ENCODE peak calls at places on chromosomes 16 and 17, in nine cellular contexts. R is A549, B is MM.1S, Z is mammary epithelial cell, V is GM23248, P is PC-3, D is PC-9, F is OCI-LY7, O is fibroblast of lung. A is an unnamed sample.

GRCh38 chr16:50989047-50989446 is 162.0 kb downstream of the SALL1 start:
- DNase-seq in R (no peak), B (peak), Z (no peak), V (no peak), P (no peak), D (no peak), F (peak), O (no peak), A (no peak)

GRCh38 chr17:57603978-57604377 is 141.1 kb downstream of the CCDC182 start:
- DNase-seq in R (no peak), B (peak), Z (no peak), V (no peak), P (no peak), D (no peak), F (peak), O (no peak), A (no peak)

GRCh38 chr16:64773638-64774037 is 348.2 kb downstream of the CDH11 start:
- DNase-seq in R (no peak), B (no peak), Z (no peak), V (peak), P (no peak), D (no peak), F (no peak), O (no peak), A (no peak)

GRCh38 chr17:4229627-4230026 is 34.2 kb downstream of the ANKFY1 start:
- DNase-seq in R (no peak), B (no peak), Z (peak), V (peak), P (no peak), D (no peak), F (no peak), O (peak), A (no peak)

GRCh38 chr17:245020-245419 is 63.6 kb upstream of the DOC2B start:
- DNase-seq in R (no peak), B (no peak), Z (no peak), V (no peak), P (no peak), D (no peak), F (no peak), O (no peak), A (no peak)

GRCh38 chr17:38452719-38453118 is 24.5 kb downstream of the ARHGAP23 start:
- DNase-seq in R (no peak), B (no peak), Z (no peak), V (peak), P (no peak), D (no peak), F (no peak), O (no peak), A (no peak)

GRCh38 chr16:69241911-69242310 is 54.9 kb downstream of the SNTB2 start:
- DNase-seq in R (no peak), B (no peak), Z (no peak), V (peak), P (no peak), D (no peak), F (no peak), O (peak), A (no peak)

GRCh38 chr17:16986391-16986790 is 14.5 kb upstream of the TNFRSF13B start:
- DNase-seq in R (no peak), B (no peak), Z (no peak), V (peak), P (peak), D (no peak), F (no peak), O (peak), A (peak)

GRCh38 chr16:23296994-23297393 is 5.1 kb upstream of the SCNN1B start:
- DNase-seq in R (peak), B (peak), Z (no peak), V (no peak), P (peak), D (peak), F (peak), O (no peak), A (no peak)

GRCh38 chr17:79406316-79406715 is 204.5 kb downstream of the RBFOX3 start:
- DNase-seq in R (no peak), B (no peak), Z (no peak), V (no peak), P (no peak), D (no peak), F (no peak), O (no peak), A (no peak)

GRCh38 chr16:4847774-4848587 is 700 bp downstream of the UBN1 start:
- DNase-seq in R (peak), B (peak), Z (peak), V (peak), P (peak), D (peak), F (peak), O (peak), A (no peak)

GRCh38 chr17:39462644-39463375 is 1.5 kb downstream of the CDK12 start:
- DNase-seq in R (peak), B (peak), Z (peak), V (peak), P (no peak), D (no peak), F (peak), O (peak), A (no peak)

GRCh38 chr17:7914771-7915610 is 1.1 kb downstream of the RNF227 start:
- DNase-seq in R (no peak), B (no peak), Z (peak), V (peak), P (peak), D (no peak), F (no peak), O (peak), A (no peak)

GRCh38 chr17:40068917-40069750 is 6.4 kb downstream of the THRA start:
- DNase-seq in R (peak), B (peak), Z (peak), V (peak), P (peak), D (no peak), F (peak), O (peak), A (peak)

GRCh38 chr17:47847341-47848197 is 3.4 kb downstream of the SP6 start:
- DNase-seq in R (no peak), B (peak), Z (no peak), V (peak), P (no peak), D (no peak), F (no peak), O (no peak), A (no peak)

GRCh38 chr16:48232459-48233040 is 11.6 kb upstream of the LONP2 start:
- DNase-seq in R (no peak), B (peak), Z (peak), V (peak), P (peak), D (no peak), F (no peak), O (peak), A (no peak)

GRCh38 chr16:2786061-2786825 is 1.1 kb downstream of the PRSS33 start:
- DNase-seq in R (no peak), B (no peak), Z (no peak), V (no peak), P (no peak), D (no peak), F (no peak), O (no peak), A (no peak)

GRCh38 chr17:21017256-21017655 is 25.6 kb downstream of the USP22 start:
- DNase-seq in R (no peak), B (no peak), Z (no peak), V (no peak), P (no peak), D (no peak), F (no peak), O (no peak), A (no peak)

GRCh38 chr17:5816491-5816890 is 232.2 kb upstream of the NLRP1 start:
- DNase-seq in R (no peak), B (no peak), Z (no peak), V (no peak), P (no peak), D (no peak), F (no peak), O (no peak), A (no peak)

GRCh38 chr17:62950067-62950466 is 16.0 kb upstream of the TANC2 start:
- DNase-seq in R (peak), B (no peak), Z (peak), V (peak), P (peak), D (peak), F (no peak), O (peak), A (no peak)

GRCh38 chr16:89031715-89032659 is 55.0 kb upstream of the CBFA2T3 start:
- DNase-seq in R (no peak), B (peak), Z (no peak), V (no peak), P (no peak), D (no peak), F (peak), O (no peak), A (no peak)

GRCh38 chr16:20001856-20002707 is 71.6 kb downstream of the GPR139 start:
- DNase-seq in R (no peak), B (no peak), Z (no peak), V (no peak), P (no peak), D (no peak), F (no peak), O (no peak), A (no peak)

GRCh38 chr17:958712-959451 is 20.7 kb downstream of the NXN start:
- DNase-seq in R (no peak), B (no peak), Z (no peak), V (no peak), P (no peak), D (no peak), F (no peak), O (peak), A (no peak)

GRCh38 chr17:45851464-45851863 is 6.8 kb downstream of the SPPL2C start:
- DNase-seq in R (no peak), B (peak), Z (no peak), V (no peak), P (no peak), D (no peak), F (no peak), O (no peak), A (no peak)

GRCh38 chr17:31858647-31859486 is at the start of gene COPRS:
- DNase-seq in R (peak), B (peak), Z (peak), V (peak), P (peak), D (peak), F (peak), O (peak), A (peak)

GRCh38 chr17:20073056-20073979 is 64.2 kb downstream of the SPECC1 start:
- DNase-seq in R (no peak), B (peak), Z (no peak), V (no peak), P (no peak), D (no peak), F (no peak), O (peak), A (no peak)

DNA sequence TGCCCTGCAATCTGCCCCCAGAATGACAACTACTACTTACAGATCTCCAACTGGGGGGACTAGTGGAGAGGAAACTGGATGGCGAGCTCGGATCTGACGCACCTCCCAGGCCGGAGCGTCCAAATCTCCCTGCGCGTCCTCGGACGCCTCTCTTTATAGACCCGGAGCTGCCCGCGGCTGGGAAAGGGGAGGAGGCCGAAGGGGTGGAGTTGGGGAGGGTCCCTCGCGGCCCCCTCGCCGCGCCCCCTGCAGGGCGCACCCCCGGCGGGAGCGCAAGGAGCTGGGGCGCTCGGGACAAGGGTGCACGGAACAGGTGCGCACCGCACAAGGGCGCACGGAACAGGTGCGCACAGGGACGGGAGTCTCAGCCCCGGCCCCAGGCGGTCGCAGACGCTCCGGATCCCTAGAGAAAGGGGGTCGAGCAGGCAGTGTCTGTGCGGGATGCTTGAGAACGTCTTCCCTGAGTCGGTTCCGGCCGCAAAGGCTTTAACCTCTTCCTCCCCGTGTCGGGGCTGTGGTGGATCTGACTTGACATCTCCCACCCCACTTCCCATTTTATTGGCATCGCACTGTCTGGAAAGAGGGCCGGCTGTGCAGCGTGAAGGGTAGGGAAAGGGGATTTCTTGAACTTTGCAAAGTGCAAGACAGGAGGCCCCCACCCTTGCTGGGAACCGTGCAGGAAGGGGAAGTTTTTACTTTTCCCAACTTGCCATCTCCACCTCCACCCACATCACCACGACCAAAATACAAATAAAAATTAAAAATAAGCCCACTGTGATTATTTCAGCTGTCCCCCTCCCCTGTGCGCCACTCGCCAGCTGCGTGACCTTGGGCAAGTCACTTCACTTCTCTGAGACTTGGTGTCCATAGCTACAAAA is at the start of gene MYH11:
- DNase-seq in R (no peak), B (peak), Z (peak), V (peak), P (no peak), D (no peak), F (peak), O (no peak), A (no peak)
- H3K4me2 ChIP-seq in R (peak), B (peak), Z (peak), V (peak), P (peak), D (no peak), F (peak), O (peak), A (peak)

GRCh38 chr16:86211265-86211664 is 299.1 kb upstream of the FOXF1 start:
- DNase-seq in R (no peak), B (no peak), Z (no peak), V (no peak), P (no peak), D (no peak), F (no peak), O (no peak), A (no peak)
- H3K4me2 ChIP-seq in R (no peak), B (no peak), Z (no peak), V (no peak), P (no peak), D (no peak), F (no peak), O (no peak), A (no peak)

DNA sequence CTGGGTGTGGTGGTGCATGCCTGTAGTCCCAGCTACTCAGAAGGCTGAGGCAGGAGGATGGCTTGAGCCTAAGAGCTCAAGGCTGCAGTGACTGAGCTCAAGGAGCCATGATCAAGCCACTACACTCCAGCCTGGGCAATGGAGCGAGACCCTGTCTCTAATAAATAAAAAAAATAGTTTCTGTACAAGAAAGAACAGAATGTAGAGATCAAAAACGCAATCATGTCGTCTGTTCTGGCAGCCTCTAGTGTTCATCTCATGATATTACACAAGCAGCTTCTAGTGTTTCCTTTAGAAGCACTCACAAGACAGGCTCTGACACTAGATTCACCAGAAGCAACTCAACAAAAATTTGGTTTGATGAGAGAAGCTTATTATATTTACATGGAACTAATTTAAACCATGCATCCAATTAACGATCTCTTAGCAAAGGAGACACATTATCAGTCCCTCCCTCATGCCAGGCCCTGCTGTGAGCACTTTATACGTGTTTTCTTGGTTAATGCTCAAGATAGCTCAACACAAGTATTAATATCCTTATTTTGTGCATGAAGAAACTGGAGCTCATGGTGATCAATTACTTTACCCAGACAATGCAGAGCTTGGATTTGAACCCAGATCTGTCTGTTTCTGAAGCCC is 6.9 kb upstream of the KRTAP17-1 start:
- DNase-seq in R (peak), B (peak), Z (peak), V (peak), P (peak), D (no peak), F (peak), O (peak), A (no peak)
- H3K4me2 ChIP-seq in R (no peak), B (no peak), Z (no peak), V (no peak), P (no peak), D (no peak), F (no peak), O (no peak), A (no peak)

DNA sequence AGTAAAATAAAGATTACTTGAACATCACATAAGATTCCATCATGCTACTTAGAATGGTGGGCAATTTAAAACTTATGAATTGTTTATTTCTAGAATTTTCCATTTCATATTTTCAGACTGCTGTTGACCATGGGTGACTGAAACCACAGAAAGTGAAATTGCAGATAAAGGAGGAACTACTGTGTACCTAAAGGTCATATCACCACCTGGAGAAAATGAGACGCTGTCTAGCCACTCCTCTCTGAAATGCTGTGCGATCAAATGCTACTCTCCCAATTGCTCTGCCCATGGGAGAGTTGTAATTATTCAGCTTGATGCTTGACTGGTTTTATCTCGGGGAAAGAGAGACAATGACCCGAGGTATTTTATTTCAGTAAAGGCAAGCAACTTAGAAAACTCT is 128.9 kb upstream of the ERCC4 start:
- DNase-seq in R (no peak), B (no peak), Z (no peak), V (no peak), P (no peak), D (no peak), F (peak), O (no peak), A (no peak)
- H3K4me2 ChIP-seq in R (no peak), B (no peak), Z (no peak), V (no peak), P (no peak), D (no peak), F (no peak), O (no peak), A (no peak)

GRCh38 chr16:70520612-70521297 is 2.6 kb downstream of the COG4 start:
- DNase-seq in R (no peak), B (no peak), Z (peak), V (peak), P (peak), D (peak), F (no peak), O (peak), A (no peak)
- H3K4me2 ChIP-seq in R (no peak), B (no peak), Z (peak), V (no peak), P (peak), D (no peak), F (peak), O (no peak), A (no peak)

GRCh38 chr17:29180051-29180787 is at the start of gene MYO18A:
- DNase-seq in R (peak), B (peak), Z (peak), V (peak), P (peak), D (peak), F (peak), O (peak), A (no peak)

GRCh38 chr17:29177541-29177870 is 2.7 kb downstream of the MYO18A start:
- DNase-seq in R (no peak), B (no peak), Z (no peak), V (no peak), P (no peak), D (no peak), F (no peak), O (no peak), A (no peak)

GRCh38 chr17:29179232-29180036 is 764 bp downstream of the MYO18A start:
- DNase-seq in R (peak), B (no peak), Z (peak), V (peak), P (peak), D (peak), F (no peak), O (no peak), A (peak)

GRCh38 chr17:29177871-29178749 is 2.1 kb downstream of the MYO18A start:
- DNase-seq in R (peak), B (no peak), Z (peak), V (no peak), P (peak), D (peak), F (no peak), O (no peak), A (no peak)

DNA sequence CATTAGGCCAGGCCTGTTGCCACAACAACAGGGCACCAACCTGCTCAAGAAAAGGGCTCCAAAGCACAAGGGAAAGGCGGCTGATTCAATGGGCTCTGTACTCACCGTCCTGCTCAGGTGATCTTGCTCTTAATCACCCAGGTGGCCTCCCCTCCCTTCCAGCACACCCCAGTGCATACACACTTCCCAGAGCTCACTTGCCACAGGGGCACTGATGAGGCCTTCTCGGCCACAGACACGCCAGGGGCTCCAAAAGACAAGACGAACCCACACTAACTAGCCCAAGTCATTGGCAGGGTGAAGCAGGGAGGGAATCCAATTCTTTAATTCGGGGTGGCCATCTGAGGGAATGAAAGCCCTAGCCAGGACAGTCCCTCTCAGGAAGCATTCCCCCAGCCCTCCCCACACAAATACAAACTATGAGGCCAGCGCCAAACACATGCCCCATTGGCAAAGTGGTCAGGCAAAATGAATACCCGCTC is 1.4 kb downstream of the MYO18A start:
- DNase-seq in R (peak), B (no peak), Z (peak), V (no peak), P (peak), D (peak), F (no peak), O (no peak), A (peak)
- H3K4me2 ChIP-seq in R (peak), B (peak), Z (peak), V (peak), P (peak), D (peak), F (peak), O (peak), A (peak)

GRCh38 chr17:75846701-75847594 is 2.7 kb upstream of the UNC13D start:
- DNase-seq in R (no peak), B (no peak), Z (no peak), V (no peak), P (no peak), D (no peak), F (no peak), O (no peak), A (no peak)
- H3K4me2 ChIP-seq in R (peak), B (no peak), Z (no peak), V (no peak), P (no peak), D (peak), F (no peak), O (no peak), A (no peak)